ENCODE peak calls at places on chromosomes 6 and 20, in six cellular contexts. One of them, this sample, is unnamed.

GRCh38 chr6:42249279-42249678 is 31.6 kb upstream of the MRPS10 start:
- DNase-seq in mesenchymal stem cell: no peak
- DNase-seq in H9: no peak
- DNase-seq in IMR-90: peak
- DNase-seq in mesendoderm: no peak
- DNase-seq in neuronal stem cell: no peak
- DNase-seq in this sample: no peak

GRCh38 chr6:33954453-33954852 is 150.7 kb upstream of the MLN start:
- DNase-seq in mesenchymal stem cell: no peak
- DNase-seq in H9: no peak
- DNase-seq in IMR-90: no peak
- DNase-seq in mesendoderm: peak
- DNase-seq in neuronal stem cell: no peak
- DNase-seq in this sample: no peak

GRCh38 chr6:164130151-164130550 is 715.6 kb downstream of the QKI start:
- DNase-seq in mesenchymal stem cell: no peak
- DNase-seq in H9: no peak
- DNase-seq in IMR-90: no peak
- DNase-seq in mesendoderm: no peak
- DNase-seq in neuronal stem cell: no peak
- DNase-seq in this sample: no peak

GRCh38 chr6:140069576-140069975 is 695.1 kb upstream of the CITED2 start:
- DNase-seq in mesenchymal stem cell: no peak
- DNase-seq in H9: no peak
- DNase-seq in IMR-90: no peak
- DNase-seq in mesendoderm: no peak
- DNase-seq in neuronal stem cell: no peak
- DNase-seq in this sample: no peak

GRCh38 chr6:72787521-72788031 is 165.7 kb downstream of the KCNQ5 start:
- DNase-seq in mesenchymal stem cell: peak
- DNase-seq in H9: peak
- DNase-seq in IMR-90: peak
- DNase-seq in mesendoderm: peak
- DNase-seq in neuronal stem cell: peak
- DNase-seq in this sample: peak

GRCh38 chr6:91600561-91600960 is 1013.7 kb upstream of the MAP3K7 start:
- DNase-seq in mesenchymal stem cell: no peak
- DNase-seq in H9: no peak
- DNase-seq in IMR-90: no peak
- DNase-seq in mesendoderm: no peak
- DNase-seq in neuronal stem cell: no peak
- DNase-seq in this sample: no peak

GRCh38 chr6:13194852-13195251 is 133.5 kb downstream of the TBC1D7 start:
- DNase-seq in mesenchymal stem cell: peak
- DNase-seq in H9: peak
- DNase-seq in IMR-90: peak
- DNase-seq in mesendoderm: peak
- DNase-seq in neuronal stem cell: no peak
- DNase-seq in this sample: peak

GRCh38 chr6:26183581-26184408 is 96.6 kb downstream of the HFE start:
- DNase-seq in mesenchymal stem cell: peak
- DNase-seq in H9: peak
- DNase-seq in IMR-90: peak
- DNase-seq in mesendoderm: peak
- DNase-seq in neuronal stem cell: peak
- DNase-seq in this sample: peak

GRCh38 chr6:20929283-20929682 is 395.0 kb downstream of the CDKAL1 start:
- DNase-seq in mesenchymal stem cell: no peak
- DNase-seq in H9: no peak
- DNase-seq in IMR-90: peak
- DNase-seq in mesendoderm: no peak
- DNase-seq in neuronal stem cell: no peak
- DNase-seq in this sample: no peak

GRCh38 chr20:916825-917224 is 691 bp upstream of the ANGPT4 start:
- DNase-seq in mesenchymal stem cell: no peak
- DNase-seq in H9: peak
- DNase-seq in IMR-90: no peak
- DNase-seq in mesendoderm: peak
- DNase-seq in neuronal stem cell: no peak
- DNase-seq in this sample: no peak

GRCh38 chr20:20360464-20360863 is 7.4 kb upstream of the INSM1 start:
- DNase-seq in mesenchymal stem cell: peak
- DNase-seq in H9: peak
- DNase-seq in IMR-90: peak
- DNase-seq in mesendoderm: peak
- DNase-seq in neuronal stem cell: no peak
- DNase-seq in this sample: peak

GRCh38 chr20:62979310-62979709 is 26.8 kb downstream of the SLC17A9 start:
- DNase-seq in mesenchymal stem cell: no peak
- DNase-seq in H9: no peak
- DNase-seq in IMR-90: no peak
- DNase-seq in mesendoderm: no peak
- DNase-seq in neuronal stem cell: no peak
- DNase-seq in this sample: no peak
- H3K4me2 ChIP-seq in mesenchymal stem cell: no peak
- H3K4me2 ChIP-seq in H9: no peak
- H3K4me2 ChIP-seq in IMR-90: no peak
- H3K4me2 ChIP-seq in mesendoderm: no peak
- H3K4me2 ChIP-seq in neuronal stem cell: no peak
- H3K4me2 ChIP-seq in this sample: no peak

DNA sequence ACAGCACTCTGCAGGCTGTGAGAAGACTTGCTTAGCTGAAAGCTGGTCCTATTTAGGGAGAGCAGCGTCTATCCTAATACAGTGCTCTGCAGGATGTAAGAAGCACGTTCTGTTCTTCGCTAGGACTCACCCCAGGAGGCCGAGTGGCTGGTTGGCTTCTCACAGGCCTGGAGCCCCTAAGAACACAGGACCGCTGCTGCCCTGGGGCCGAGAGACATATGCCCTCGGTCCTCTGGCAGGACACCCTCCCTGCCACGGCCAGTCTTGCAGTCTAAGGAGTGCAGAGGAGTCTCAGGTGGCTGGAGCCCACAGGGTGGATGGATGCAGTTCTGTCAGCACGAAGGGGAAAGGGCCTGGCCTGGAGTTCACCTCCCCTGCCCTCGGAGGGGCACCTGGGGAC is 96.5 kb downstream of the SMOC2 start:
- DNase-seq in mesenchymal stem cell: no peak
- DNase-seq in H9: no peak
- DNase-seq in IMR-90: no peak
- DNase-seq in mesendoderm: no peak
- DNase-seq in neuronal stem cell: no peak
- DNase-seq in this sample: no peak
- H2AK5ac ChIP-seq in mesenchymal stem cell: no peak
- H2AK5ac ChIP-seq in H9: no peak
- H2AK5ac ChIP-seq in IMR-90: no peak
- H2AK5ac ChIP-seq in mesendoderm: no peak
- H2AK5ac ChIP-seq in neuronal stem cell: peak
- H2AK5ac ChIP-seq in this sample: no peak

GRCh38 chr20:60820149-60820548 is 431.9 kb upstream of the CDH4 start:
- DNase-seq in mesenchymal stem cell: no peak
- DNase-seq in H9: no peak
- DNase-seq in IMR-90: no peak
- DNase-seq in mesendoderm: no peak
- DNase-seq in neuronal stem cell: no peak
- DNase-seq in this sample: no peak
- H3K4me2 ChIP-seq in mesenchymal stem cell: no peak
- H3K4me2 ChIP-seq in H9: no peak
- H3K4me2 ChIP-seq in IMR-90: no peak
- H3K4me2 ChIP-seq in mesendoderm: no peak
- H3K4me2 ChIP-seq in neuronal stem cell: no peak
- H3K4me2 ChIP-seq in this sample: no peak

GRCh38 chr6:143689852-143690251 is 12.1 kb downstream of the PHACTR2 start:
- DNase-seq in mesenchymal stem cell: no peak
- DNase-seq in H9: no peak
- DNase-seq in IMR-90: no peak
- DNase-seq in mesendoderm: no peak
- DNase-seq in neuronal stem cell: no peak
- DNase-seq in this sample: peak
- H2AK5ac ChIP-seq in mesenchymal stem cell: peak
- H2AK5ac ChIP-seq in H9: no peak
- H2AK5ac ChIP-seq in IMR-90: no peak
- H2AK5ac ChIP-seq in mesendoderm: no peak
- H2AK5ac ChIP-seq in neuronal stem cell: no peak
- H2AK5ac ChIP-seq in this sample: no peak

GRCh38 chr20:8749986-8750385 is 318.9 kb upstream of the PLCB4 start:
- DNase-seq in mesenchymal stem cell: peak
- DNase-seq in H9: no peak
- DNase-seq in IMR-90: peak
- DNase-seq in mesendoderm: no peak
- DNase-seq in neuronal stem cell: no peak
- DNase-seq in this sample: no peak
- H3K4me2 ChIP-seq in mesenchymal stem cell: no peak
- H3K4me2 ChIP-seq in H9: no peak
- H3K4me2 ChIP-seq in IMR-90: no peak
- H3K4me2 ChIP-seq in mesendoderm: no peak
- H3K4me2 ChIP-seq in neuronal stem cell: no peak
- H3K4me2 ChIP-seq in this sample: no peak

DNA sequence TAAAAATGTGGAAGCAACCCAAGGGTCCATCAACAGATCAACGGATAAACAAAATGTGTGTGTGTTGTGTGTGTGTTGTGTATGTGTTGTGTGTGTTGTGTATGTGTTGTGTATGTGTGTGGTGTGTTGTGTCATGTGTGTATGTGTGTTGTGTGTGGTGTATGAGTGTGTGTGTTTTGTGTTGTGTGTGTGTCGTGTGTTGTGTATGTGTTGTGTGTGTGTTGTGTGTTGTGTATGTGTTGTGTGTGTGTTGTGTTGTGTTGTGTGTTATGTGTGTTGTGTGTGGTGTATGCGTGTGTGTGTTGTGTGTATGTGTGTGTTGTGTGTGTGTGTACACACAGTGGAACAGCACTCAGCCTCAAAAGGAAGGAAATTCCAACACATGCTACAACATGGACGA is 245.2 kb downstream of the ERMARD start:
- DNase-seq in mesenchymal stem cell: no peak
- DNase-seq in H9: peak
- DNase-seq in IMR-90: no peak
- DNase-seq in mesendoderm: peak
- DNase-seq in neuronal stem cell: no peak
- DNase-seq in this sample: no peak
- H2AK5ac ChIP-seq in mesenchymal stem cell: no peak
- H2AK5ac ChIP-seq in H9: peak
- H2AK5ac ChIP-seq in IMR-90: no peak
- H2AK5ac ChIP-seq in mesendoderm: no peak
- H2AK5ac ChIP-seq in neuronal stem cell: no peak
- H2AK5ac ChIP-seq in this sample: no peak

This sample was measured in trophoblast cell.